ENCODE peak calls at places on chromosome 13, in six cellular contexts. O is Peyer's patch, R is neural progenitor cell, U is heart right ventricle, L is Calu3, P is choroid plexus epithelial cell. N is an unnamed sample.

GRCh38 chr13:32587014-32587773 is 942 bp downstream of the PDS5B start:
- DNase-seq in O (peak), R (peak), U (peak), L (peak), P (peak), N (peak)

GRCh38 chr13:79673993-79674377 is 193.0 kb downstream of the NDFIP2 start:
- DNase-seq in O (no peak), R (no peak), U (no peak), L (no peak), P (no peak), N (no peak)

GRCh38 chr13:87376081-87376480 is 295.1 kb upstream of the SLITRK5 start:
- DNase-seq in O (no peak), R (no peak), U (no peak), L (no peak), P (no peak), N (no peak)

GRCh38 chr13:37453246-37453645 is 145.3 kb downstream of the POSTN start:
- DNase-seq in O (no peak), R (no peak), U (no peak), L (no peak), P (peak), N (no peak)

GRCh38 chr13:84097148-84097547 is 214.9 kb upstream of the SLITRK1 start:
- DNase-seq in O (no peak), R (no peak), U (no peak), L (no peak), P (no peak), N (no peak)

GRCh38 chr13:95858286-95859075 is 181.5 kb downstream of the DNAJC3 start:
- DNase-seq in O (no peak), R (no peak), U (no peak), L (no peak), P (peak), N (no peak)

GRCh38 chr13:51601601-51602348 is 17.5 kb downstream of the WDFY2 start:
- DNase-seq in O (no peak), R (no peak), U (no peak), L (no peak), P (no peak), N (no peak)

GRCh38 chr13:95463516-95463915 is 89.0 kb upstream of the CLDN10 start:
- DNase-seq in O (no peak), R (no peak), U (no peak), L (no peak), P (peak), N (no peak)

GRCh38 chr13:108037348-108037747 is 178.0 kb downstream of the LIG4 start:
- DNase-seq in O (no peak), R (no peak), U (no peak), L (no peak), P (peak), N (no peak)

GRCh38 chr13:75312884-75313520 is 169.0 kb downstream of the TBC1D4 start:
- DNase-seq in O (no peak), R (no peak), U (no peak), L (no peak), P (no peak), N (no peak)

GRCh38 chr13:107351305-107351704 is 783.4 kb upstream of the ARGLU1 start:
- DNase-seq in O (no peak), R (peak), U (no peak), L (no peak), P (peak), N (no peak)

GRCh38 chr13:31214379-31214778 is 14.6 kb downstream of the B3GLCT start:
- DNase-seq in O (no peak), R (no peak), U (no peak), L (no peak), P (no peak), N (no peak)

GRCh38 chr13:110433014-110433413 is 125.9 kb downstream of the COL4A2 start:
- DNase-seq in O (no peak), R (no peak), U (peak), L (no peak), P (peak), N (no peak)

GRCh38 chr13:51612867-51613266 is 28.6 kb downstream of the WDFY2 start:
- DNase-seq in O (peak), R (no peak), U (no peak), L (no peak), P (no peak), N (no peak)

GRCh38 chr13:36848228-36848982 is 29.4 kb downstream of the RFXAP start:
- DNase-seq in O (no peak), R (peak), U (no peak), L (peak), P (peak), N (no peak)

GRCh38 chr13:98143601-98144500 is 957 bp downstream of the FARP1 start:
- DNase-seq in O (no peak), R (peak), U (peak), L (no peak), P (peak), N (peak)

GRCh38 chr13:90541346-90541745 is 806.1 kb upstream of the MIR17HG start:
- DNase-seq in O (no peak), R (no peak), U (no peak), L (no peak), P (no peak), N (no peak)

GRCh38 chr13:72221276-72221962 is 354.4 kb upstream of the DACH1 start:
- DNase-seq in O (no peak), R (peak), U (no peak), L (peak), P (peak), N (peak)

GRCh38 chr13:73715910-73716257 is 418.3 kb downstream of the KLF12 start:
- DNase-seq in O (no peak), R (no peak), U (no peak), L (no peak), P (peak), N (no peak)

GRCh38 chr13:61358599-61358998 is 57.0 kb downstream of the PCDH20 start:
- DNase-seq in O (no peak), R (no peak), U (no peak), L (no peak), P (no peak), N (no peak)

GRCh38 chr13:48844676-48845075 is 131.0 kb upstream of the FNDC3A start:
- DNase-seq in O (no peak), R (no peak), U (no peak), L (no peak), P (no peak), N (no peak)

GRCh38 chr13:112777637-112778406 is 88.0 kb downstream of the ATP11A start:
- DNase-seq in O (no peak), R (no peak), U (no peak), L (no peak), P (no peak), N (no peak)

GRCh38 chr13:98384739-98385138 is 192.2 kb downstream of the STK24 start:
- DNase-seq in O (no peak), R (no peak), U (no peak), L (no peak), P (peak), N (no peak)

GRCh38 chr13:48731957-48732569 is 78.3 kb downstream of the CYSLTR2 start:
- DNase-seq in O (peak), R (peak), U (peak), L (peak), P (peak), N (peak)

GRCh38 chr13:30165791-30166190 is 141.6 kb downstream of the KATNAL1 start:
- DNase-seq in O (no peak), R (peak), U (no peak), L (no peak), P (peak), N (no peak)

GRCh38 chr13:106533940-106534843 is 1.3 kb downstream of the EFNB2 start:
- DNase-seq in O (no peak), R (peak), U (peak), L (peak), P (peak), N (peak)

GRCh38 chr13:46728777-46729176 is 68.2 kb downstream of the ESD start:
- DNase-seq in O (no peak), R (peak), U (no peak), L (no peak), P (peak), N (no peak)

GRCh38 chr13:76512676-76513277 is 373.4 kb downstream of the KCTD12 start:
- DNase-seq in O (no peak), R (no peak), U (no peak), L (no peak), P (peak), N (no peak)

GRCh38 chr13:46852168-46852567 is 44.7 kb downstream of the HTR2A start:
- DNase-seq in O (no peak), R (no peak), U (no peak), L (no peak), P (no peak), N (no peak)

GRCh38 chr13:42065414-42065813 is 17.0 kb downstream of the DGKH start:
- DNase-seq in O (no peak), R (no peak), U (no peak), L (no peak), P (no peak), N (no peak)

GRCh38 chr13:94209110-94209509 is 270.4 kb downstream of the DCT start:
- DNase-seq in O (no peak), R (no peak), U (no peak), L (no peak), P (peak), N (no peak)

GRCh38 chr13:76885203-76886004 is 801 bp downstream of the KCTD12 start:
- DNase-seq in O (peak), R (peak), U (peak), L (peak), P (peak), N (peak)

GRCh38 chr13:42747399-42747873 is 33.9 kb upstream of the FAM216B start:
- DNase-seq in O (no peak), R (no peak), U (no peak), L (peak), P (peak), N (no peak)

GRCh38 chr13:72536668-72537399 is 190.6 kb downstream of the MZT1 start:
- DNase-seq in O (no peak), R (no peak), U (no peak), L (no peak), P (peak), N (no peak)

GRCh38 chr13:48730971-48731658 is 77.4 kb downstream of the CYSLTR2 start:
- DNase-seq in O (no peak), R (peak), U (no peak), L (no peak), P (peak), N (no peak)

GRCh38 chr13:24746618-24747247 is 17.2 kb upstream of the RNF17 start:
- DNase-seq in O (no peak), R (peak), U (no peak), L (peak), P (peak), N (peak)
- TF ChIP-seq CTCF in O (no peak), R (peak), U (peak), L (no peak), P (peak), N (peak)

DNA sequence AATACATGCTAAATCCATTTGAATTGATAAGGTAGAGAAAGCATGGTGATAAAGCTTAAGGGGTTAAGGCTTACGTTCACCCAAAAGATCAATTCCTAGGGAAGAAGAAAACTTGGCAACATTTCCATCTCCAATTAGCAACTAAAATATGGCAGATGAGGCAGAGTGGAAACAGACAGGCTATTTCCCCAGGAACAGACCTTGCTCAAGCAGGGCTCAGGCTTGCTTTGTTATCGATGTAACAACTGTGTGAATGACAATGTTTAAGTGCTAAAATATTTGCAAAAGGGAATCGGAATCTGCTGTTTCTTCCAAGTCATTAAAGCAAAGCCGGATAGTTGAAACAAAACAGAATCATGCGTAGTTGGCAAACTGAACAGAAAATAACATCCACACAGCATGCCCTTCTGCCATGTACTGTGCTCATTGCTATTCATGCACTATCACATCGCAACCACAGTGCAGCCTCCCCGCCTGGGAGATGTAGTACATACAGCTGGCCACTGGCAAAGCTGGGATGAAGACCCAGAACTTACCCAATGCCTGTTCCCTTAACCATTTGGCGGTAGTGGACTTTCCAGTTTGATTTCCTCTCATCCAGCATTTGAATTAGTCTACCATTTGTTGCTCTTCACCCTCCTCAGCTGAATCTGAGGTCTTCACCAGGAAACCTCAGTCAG is 799.1 kb downstream of the DIAPH3 start:
- DNase-seq in O (no peak), R (peak), U (no peak), L (no peak), P (no peak), N (no peak)
- TF ChIP-seq CTCF in O (no peak), R (peak), U (no peak), L (no peak), P (no peak), N (no peak)

GRCh38 chr13:28817204-28817603 is 2.9 kb upstream of the MTUS2 start:
- DNase-seq in O (no peak), R (peak), U (no peak), L (no peak), P (no peak), N (no peak)
- TF ChIP-seq CTCF in O (no peak), R (peak), U (no peak), L (no peak), P (peak), N (no peak)

DNA sequence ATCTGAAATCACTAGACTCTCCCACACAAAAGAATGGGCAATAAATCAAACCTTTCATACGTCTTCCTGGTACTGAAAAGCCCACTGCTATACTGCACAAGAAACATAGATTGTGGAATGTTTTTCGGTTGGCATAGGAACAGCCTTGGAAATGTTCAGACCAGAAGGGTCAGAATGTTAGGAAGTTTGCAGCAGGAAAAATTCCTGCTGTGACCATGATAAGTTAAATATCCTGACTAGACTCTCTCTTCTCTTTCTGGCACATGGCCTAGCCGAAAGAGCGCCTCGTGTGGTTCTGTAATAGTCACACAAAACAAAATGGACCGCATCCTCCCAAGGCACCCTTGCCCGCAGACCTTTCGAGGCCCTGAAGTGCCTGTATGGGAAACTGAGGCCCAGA is 427.2 kb downstream of the COG6 start:
- DNase-seq in O (no peak), R (no peak), U (no peak), L (no peak), P (peak), N (no peak)
- TF ChIP-seq CTCF in O (no peak), R (no peak), U (no peak), L (no peak), P (peak), N (no peak)

GRCh38 chr13:60213236-60213746 is 49.6 kb upstream of the DIAPH3 start:
- DNase-seq in O (no peak), R (no peak), U (no peak), L (no peak), P (no peak), N (no peak)
- TF ChIP-seq CTCF in O (no peak), R (no peak), U (no peak), L (no peak), P (no peak), N (no peak)

DNA sequence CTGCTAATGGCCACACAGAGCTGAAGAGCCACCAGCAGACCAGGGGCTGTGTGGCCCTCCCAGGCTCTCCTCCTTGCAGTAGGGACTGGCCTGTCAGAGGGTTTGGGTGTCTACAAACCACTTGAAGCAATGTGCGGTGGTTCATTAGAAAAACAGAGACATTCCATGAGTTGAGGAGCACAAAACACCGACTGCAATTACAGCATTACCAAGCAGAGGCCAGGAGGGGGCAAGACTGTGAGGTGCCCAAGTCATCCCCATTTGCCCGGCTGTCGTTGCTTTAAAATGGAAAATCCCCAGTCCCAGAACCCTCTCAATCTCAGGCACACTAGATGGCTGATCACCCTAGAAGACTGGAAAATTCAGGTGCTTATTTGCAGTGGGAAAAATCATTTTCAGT is 15.0 kb downstream of the TMTC4 start:
- DNase-seq in O (no peak), R (no peak), U (no peak), L (no peak), P (no peak), N (no peak)
- TF ChIP-seq CTCF in O (no peak), R (peak), U (no peak), L (no peak), P (peak), N (no peak)

GRCh38 chr13:21242236-21242635 is 65.8 kb downstream of the MRPL57 start:
- DNase-seq in O (no peak), R (peak), U (no peak), L (no peak), P (no peak), N (peak)
- TF ChIP-seq CTCF in O (no peak), R (peak), U (no peak), L (no peak), P (peak), N (no peak)

GRCh38 chr13:49996951-49997895 is at the start of gene TRIM13:
- DNase-seq in O (peak), R (peak), U (peak), L (peak), P (peak), N (peak)
- TF ChIP-seq CTCF in O (peak), R (peak), U (peak), L (peak), P (peak), N (peak)

GRCh38 chr13:54185101-54185500 is 1156.5 kb downstream of the OLFM4 start:
- DNase-seq in O (no peak), R (no peak), U (no peak), L (no peak), P (no peak), N (no peak)

GRCh38 chr13:54184576-54184975 is 1156.0 kb downstream of the OLFM4 start:
- DNase-seq in O (no peak), R (no peak), U (no peak), L (no peak), P (no peak), N (no peak)

GRCh38 chr13:54183728-54184127 is 1155.1 kb downstream of the OLFM4 start:
- DNase-seq in O (no peak), R (no peak), U (no peak), L (no peak), P (no peak), N (no peak)

GRCh38 chr13:54187461-54187860 is 1158.8 kb downstream of the OLFM4 start:
- DNase-seq in O (no peak), R (no peak), U (no peak), L (no peak), P (no peak), N (no peak)

GRCh38 chr13:54185785-54186184 is 1157.2 kb downstream of the OLFM4 start:
- DNase-seq in O (no peak), R (peak), U (no peak), L (no peak), P (no peak), N (peak)
- TF ChIP-seq CTCF in O (no peak), R (peak), U (no peak), L (no peak), P (no peak), N (peak)

GRCh38 chr13:99505814-99506269 is 4.6 kb downstream of the TM9SF2 start:
- DNase-seq in O (no peak), R (no peak), U (no peak), L (no peak), P (peak), N (no peak)
- TF ChIP-seq CTCF in O (peak), R (peak), U (peak), L (no peak), P (no peak), N (peak)

N was measured in nephron progenitor cell.